ENCODE peak calls at places on chromosome X, in four cellular contexts. M is HT-29; R is NCI-H1092; F is activated T-helper 1 cell treated with anti-CD3 and anti-CD28 coated beads, Interleukin-12 subunit alpha, Interleukin-12 subunit beta, Interleukin-2, Interleukin-4 antibody, amounts not matched to agents 30 ng/mL and 10 ng/mL and 1 ng/mL, durations not matched to agents 14 hours and 24 hours and 36 hours. J is an unnamed sample.

GRCh38 chrX:125382148-125382628 is 62.5 kb downstream of the TEX13C start:
- DNase-seq in R (no peak), M (no peak), F (no peak), J (no peak)

GRCh38 chrX:151830911-151831310 is 81.8 kb upstream of the MAGEA4 start:
- DNase-seq in R (no peak), M (no peak), F (no peak), J (no peak)

GRCh38 chrX:150506020-150506419 is 62.4 kb upstream of the MTM1 start:
- DNase-seq in M (no peak), R (no peak), F (no peak), J (no peak)

GRCh38 chrX:46759645-46759974 is 692 bp upstream of the SLC9A7 start:
- DNase-seq in R (no peak), F (no peak), M (no peak), J (no peak)

GRCh38 chrX:120672389-120672788 is 42.5 kb upstream of the C1GALT1C1 start:
- DNase-seq in F (no peak), M (peak; percentile 41), R (no peak), J (no peak)

GRCh38 chrX:151393514-151393913 is 3.5 kb upstream of the VMA21 start:
- DNase-seq in M (peak; percentile 11), F (peak; percentile 57), R (peak; percentile 13), J (no peak)

GRCh38 chrX:1763294-1763693 is 148.4 kb downstream of the ASMT start:
- DNase-seq in F (no peak), M (no peak), R (no peak), J (no peak)

GRCh38 chrX:50448565-50448964 is 22.1 kb downstream of the DGKK start:
- DNase-seq in R (no peak), F (no peak), M (peak; percentile 58), J (no peak)

GRCh38 chrX:155334486-155335316 is at the start of gene CLIC2:
- DNase-seq in F (no peak), R (peak; percentile 28), M (peak; percentile 43), J (no peak)

GRCh38 chrX:148588649-148589310 is 88.4 kb downstream of the AFF2 start:
- DNase-seq in F (no peak), M (no peak), R (no peak), J (no peak)

GRCh38 chrX:66760648-66761047 is 121.8 kb upstream of the EDA2R start:
- DNase-seq in M (peak; percentile 52), F (no peak), R (no peak), J (no peak)

GRCh38 chrX:54838583-54838982 is 31.0 kb downstream of the MAGED2 start:
- DNase-seq in M (no peak), R (no peak), F (no peak), J (no peak)

GRCh38 chrX:130296743-130297142 is 28.0 kb upstream of the ZNF280C start:
- DNase-seq in R (no peak), M (peak; percentile 23), F (no peak), J (no peak)

GRCh38 chrX:151754042-151754419 is 19.5 kb downstream of the CNGA2 start:
- DNase-seq in R (peak; percentile 46), F (no peak), M (peak; percentile 58), J (peak; percentile 29)

GRCh38 chrX:56729152-56729557 is at the start of gene NBDY:
- DNase-seq in F (peak; percentile 2), R (no peak), M (peak; percentile 52), J (peak; percentile 42)

GRCh38 chrX:45138525-45138924 is 62.2 kb downstream of the DIPK2B start:
- DNase-seq in M (no peak), F (no peak), R (no peak), J (no peak)

GRCh38 chrX:71372388-71372787 is 6.2 kb downstream of the TAF1 start:
- DNase-seq in F (no peak), M (no peak), R (no peak), J (no peak)

GRCh38 chrX:48971325-48972213 is at the start of gene KCND1:
- DNase-seq in M (no peak), R (peak; percentile 47), F (no peak), J (no peak)

GRCh38 chrX:120562569-120562926 is 1.8 kb upstream of the CUL4B start:
- DNase-seq in F (no peak), M (no peak), R (no peak), J (no peak)